ENCODE peak calls at places on chromosome 12, in nine cellular contexts. D, J, I, F, A, Z, G, E and Y are unnamed samples.

GRCh38 chr12:114661245-114661644 is 22.7 kb downstream of the TBX3 start:
- DNase-seq in G (no peak), I (no peak), E (no peak), Z (no peak), F (no peak), J (no peak), D (no peak), A (no peak), Y (no peak)

GRCh38 chr12:108107293-108107692 is 21.8 kb upstream of the WSCD2 start:
- DNase-seq in J (no peak), A (no peak), Z (no peak), F (no peak), D (no peak), I (no peak), G (no peak), E (no peak), Y (no peak)

GRCh38 chr12:66449531-66449930 is 147.2 kb downstream of the HELB start:
- DNase-seq in Z (no peak), A (no peak), G (no peak), D (no peak), F (no peak), J (no peak), I (no peak), E (no peak), Y (no peak)

GRCh38 chr12:76952995-76953394 is 74.2 kb upstream of the CSRP2 start:
- DNase-seq in J (no peak), Z (no peak), F (no peak), D (no peak), E (no peak), A (no peak), G (no peak), I (no peak), Y (no peak)

GRCh38 chr12:69266045-69266635 is 26.8 kb downstream of the CPSF6 start:
- DNase-seq in E (no peak), I (no peak), A (peak), J (no peak), Z (no peak), G (no peak), D (no peak), F (no peak), Y (no peak)

GRCh38 chr12:126668538-126668937 is 1598.4 kb upstream of the TMEM132C start:
- DNase-seq in A (no peak), Z (no peak), J (no peak), I (no peak), F (peak), E (no peak), D (no peak), G (peak), Y (no peak)

GRCh38 chr12:6868211-6869048 is 1.1 kb downstream of the TPI1 start:
- DNase-seq in F (no peak), E (no peak), A (peak), Z (no peak), D (no peak), J (peak), G (no peak), I (no peak), Y (no peak)

GRCh38 chr12:27480031-27480430 is 33.5 kb downstream of the SMCO2 start:
- DNase-seq in J (no peak), G (no peak), I (no peak), Z (no peak), E (no peak), F (no peak), D (no peak), A (no peak), Y (no peak)

GRCh38 chr12:109098142-109098652 is 800 bp downstream of the UNG start:
- DNase-seq in J (no peak), F (peak), G (peak), I (no peak), Z (no peak), A (peak), E (no peak), D (no peak), Y (no peak)

GRCh38 chr12:2009623-2010022 is 5.4 kb upstream of the DCP1B start:
- DNase-seq in Z (no peak), J (no peak), G (no peak), E (no peak), D (no peak), F (no peak), I (no peak), A (no peak), Y (no peak)

GRCh38 chr12:1132309-1132708 is 141.3 kb downstream of the ERC1 start:
- DNase-seq in E (no peak), J (no peak), G (no peak), F (no peak), I (no peak), Z (no peak), D (no peak), A (no peak), Y (no peak)

GRCh38 chr12:50375802-50376201 is 20.6 kb downstream of the FAM186A start:
- DNase-seq in F (no peak), Z (no peak), E (no peak), G (no peak), I (no peak), J (no peak), A (no peak), D (no peak), Y (no peak)

GRCh38 chr12:126926023-126926600 is 1340.9 kb upstream of the TMEM132C start:
- DNase-seq in Z (no peak), J (no peak), E (no peak), A (no peak), G (no peak), D (no peak), F (no peak), I (no peak), Y (no peak)

GRCh38 chr12:72307229-72307628 is 35.1 kb downstream of the TRHDE start:
- DNase-seq in J (no peak), G (no peak), F (no peak), A (no peak), D (no peak), E (no peak), Z (no peak), I (no peak), Y (no peak)

GRCh38 chr12:12123209-12123608 is 52.5 kb downstream of the BCL2L14 start:
- DNase-seq in G (no peak), I (no peak), Z (no peak), D (no peak), E (no peak), F (no peak), A (no peak), J (no peak), Y (no peak)

GRCh38 chr12:3148366-3149000 is 71.3 kb downstream of the TSPAN9 start:
- DNase-seq in I (no peak), Z (no peak), F (no peak), E (no peak), D (no peak), J (no peak), G (no peak), A (no peak), Y (no peak)

GRCh38 chr12:45409966-45410365 is 194.1 kb downstream of the ANO6 start:
- DNase-seq in F (no peak), J (no peak), G (peak), D (no peak), Z (no peak), E (no peak), I (no peak), A (no peak), Y (no peak)